ENCODE peak calls at places on chromosomes 13 and 19, in six cellular contexts. I, H, M, T, O and W are unnamed samples.

GRCh38 chr13:52319876-52320275 is 86.1 kb downstream of the THSD1 start:
- DNase-seq in I (peak; percentile 9), H (no peak), M (peak; percentile 4), T (no peak), O (no peak), W (no peak)

GRCh38 chr13:93775507-93776108 is 549.0 kb downstream of the GPC6 start:
- DNase-seq in I (peak; percentile 76), H (no peak), M (peak; percentile 88), T (no peak), O (no peak), W (no peak)

GRCh38 chr19:54123682-54124081 is 8.1 kb downstream of the PRPF31 start:
- DNase-seq in I (no peak), H (no peak), M (no peak), T (no peak), O (no peak), W (no peak)

GRCh38 chr13:64925284-64925683 is 2304.9 kb downstream of the PCDH9 start:
- DNase-seq in I (peak; percentile 22), H (no peak), M (peak; percentile 25), T (peak; percentile 43), O (peak; percentile 43), W (peak; percentile 32)

GRCh38 chr13:50467156-50467814 is 376.2 kb downstream of the DLEU7 start:
- DNase-seq in I (peak; percentile 32), H (no peak), M (no peak), T (no peak), O (no peak), W (no peak)

GRCh38 chr13:25744176-25744575 is 307.6 kb downstream of the SHISA2 start:
- DNase-seq in I (no peak), H (no peak), M (no peak), T (no peak), O (peak; percentile 27), W (no peak)

GRCh38 chr19:14322889-14323463 is 58.3 kb upstream of the ADGRE5 start:
- DNase-seq in I (no peak), H (no peak), M (no peak), T (no peak), O (no peak), W (no peak)

GRCh38 chr13:50081106-50081898 is 66.1 kb downstream of the KCNRG start:
- DNase-seq in I (peak; percentile 59), H (peak; percentile 56), M (no peak), T (peak; percentile 71), O (peak; percentile 67), W (peak; percentile 72)

GRCh38 chr19:6652214-6653094 is 17.5 kb downstream of the TNFSF14 start:
- DNase-seq in I (no peak), H (no peak), M (no peak), T (no peak), O (no peak), W (no peak)

GRCh38 chr19:50658438-50659317 is 9.4 kb downstream of the C19orf81 start:
- DNase-seq in I (peak; percentile 86), H (peak; percentile 68), M (peak; percentile 10), T (peak; percentile 95), O (no peak), W (no peak)

GRCh38 chr13:113148407-113148806 is 10.0 kb upstream of the PROZ start:
- DNase-seq in I (no peak), H (no peak), M (no peak), T (no peak), O (no peak), W (no peak)

GRCh38 chr19:4120531-4120930 is 3.4 kb downstream of the MAP2K2 start:
- DNase-seq in I (peak; percentile 76), H (no peak), M (peak; percentile 70), T (no peak), O (no peak), W (no peak)

GRCh38 chr13:106695139-106695538 is 127.2 kb upstream of the ARGLU1 start:
- DNase-seq in I (no peak), H (no peak), M (no peak), T (no peak), O (no peak), W (no peak)

GRCh38 chr13:60112771-60113170 is 51.0 kb downstream of the DIAPH3 start:
- DNase-seq in I (peak; percentile 75), H (no peak), M (peak; percentile 65), T (no peak), O (no peak), W (no peak)

GRCh38 chr13:103386341-103386740 is 320.1 kb upstream of the SLC10A2 start:
- DNase-seq in I (peak; percentile 0), H (no peak), M (peak; percentile 49), T (peak; percentile 46), O (peak; percentile 41), W (no peak)

GRCh38 chr19:17775245-17775927 is 19.6 kb upstream of the B3GNT3 start:
- DNase-seq in I (peak; percentile 51), H (no peak), M (no peak), T (peak; percentile 72), O (peak; percentile 74), W (no peak)

GRCh38 chr19:52270266-52270885 is 989 bp downstream of the ZNF766 start:
- DNase-seq in I (peak; percentile 64), H (no peak), M (peak; percentile 15), T (peak; percentile 37), O (peak; percentile 27), W (no peak)

GRCh38 chr19:44737238-44738160 is 11.0 kb upstream of the BCL3 start:
- DNase-seq in I (peak; percentile 84), H (no peak), M (peak; percentile 84), T (no peak), O (no peak), W (no peak)

GRCh38 chr19:44741258-44741731 is 7.2 kb upstream of the BCL3 start:
- DNase-seq in I (peak; percentile 53), H (no peak), M (peak; percentile 50), T (no peak), O (no peak), W (no peak)

GRCh38 chr19:44740351-44740824 is 8.1 kb upstream of the BCL3 start:
- DNase-seq in I (no peak), H (no peak), M (no peak), T (no peak), O (no peak), W (no peak)

GRCh38 chr19:44738161-44738535 is 10.4 kb upstream of the BCL3 start:
- DNase-seq in I (no peak), H (no peak), M (no peak), T (no peak), O (no peak), W (no peak)

GRCh38 chr19:44738603-44739585 is 9.6 kb upstream of the BCL3 start:
- DNase-seq in I (peak; percentile 53), H (no peak), M (peak; percentile 36), T (peak; percentile 69), O (no peak), W (no peak)
- H3K4me1 ChIP-seq in I (peaks cover 67% of the 10 kb centered on the region), H (peaks cover 37% of the 10 kb centered on the region), M (peaks cover 7% of the 10 kb centered on the region), T (peaks cover 38% of the 10 kb centered on the region), O (peaks cover 18% of the 10 kb centered on the region), W (peaks cover 51% of the 10 kb centered on the region)

GRCh38 chr19:2014081-2014693 is 1.3 kb downstream of the BTBD2 start:
- DNase-seq in I (no peak), H (no peak), M (no peak), T (no peak), O (no peak), W (no peak)
- H3K4me3 ChIP-seq in I (peak overlapping the region; percentile 74), H (no peak overlapping the region), M (peak overlapping the region; percentile 59), T (no peak overlapping the region), O (no peak overlapping the region), W (no peak overlapping the region)

DNA sequence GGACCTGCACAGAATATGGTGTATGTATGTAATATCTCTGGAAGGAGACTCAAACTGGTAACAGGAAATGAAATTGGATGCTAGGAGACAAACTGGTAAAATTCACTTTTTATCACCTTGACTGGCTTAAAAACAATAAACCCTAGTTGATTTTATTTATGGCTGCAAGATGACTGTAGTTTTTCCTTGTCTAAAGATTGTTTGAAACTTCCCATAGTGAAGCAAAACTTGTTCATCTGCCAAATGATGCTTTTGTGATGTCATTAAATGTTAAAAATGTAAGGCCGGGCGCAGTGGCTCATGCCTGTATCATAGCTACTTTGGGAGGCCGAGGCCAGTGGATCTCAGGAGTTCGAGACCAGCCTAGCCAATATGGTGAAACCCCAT is 2.5 kb upstream of the ECH1 start:
- DNase-seq in I (no peak), H (no peak), M (no peak), T (no peak), O (no peak), W (no peak)
- H3K36me3 ChIP-seq in I (peaks cover 29% of the 10 kb centered on the region), H (peaks cover 53% of the 10 kb centered on the region), M (peaks cover 22% of the 10 kb centered on the region), T (peaks cover 1% of the 10 kb centered on the region), O (peaks cover 41% of the 10 kb centered on the region), W (peaks cover 9% of the 10 kb centered on the region)

GRCh38 chr13:98509271-98510155 is 67.4 kb downstream of the STK24 start:
- DNase-seq in I (peak; percentile 97), H (no peak), M (peak; percentile 89), T (peak; percentile 66), O (peak; percentile 25), W (no peak)
- H3K4me1 ChIP-seq in I (peaks cover 44% of the 10 kb centered on the region), H (peaks cover 75% of the 10 kb centered on the region), M (peaks cover 28% of the 10 kb centered on the region), T (peaks cover 31% of the 10 kb centered on the region), O (peaks cover 53% of the 10 kb centered on the region), W (peaks cover 34% of the 10 kb centered on the region)

GRCh38 chr19:42392165-42392564 is 2.1 kb upstream of the CNFN start:
- DNase-seq in I (no peak), H (no peak), M (no peak), T (no peak), O (no peak), W (no peak)

GRCh38 chr19:42389899-42390298 is at the start of gene CNFN:
- DNase-seq in I (no peak), H (no peak), M (no peak), T (no peak), O (no peak), W (no peak)

GRCh38 chr19:42388851-42389489 is 1.1 kb downstream of the CNFN start:
- DNase-seq in I (no peak), H (no peak), M (no peak), T (no peak), O (no peak), W (no peak)

GRCh38 chr19:42386974-42387707 is 3.0 kb downstream of the CNFN start:
- DNase-seq in I (peak; percentile 73), H (peak; percentile 67), M (peak; percentile 40), T (peak; percentile 82), O (no peak), W (peak; percentile 88)
- H3K4me3 ChIP-seq in I (peak overlapping the region; percentile 66), H (peak overlapping the region; percentile 59), M (peak overlapping the region; percentile 29), T (peak overlapping the region; percentile 66), O (no peak overlapping the region), W (peak overlapping the region; percentile 45)

GRCh38 chr19:8457209-8457608 is 12.4 kb downstream of the HNRNPM start:
- DNase-seq in I (no peak), H (no peak), M (no peak), T (no peak), O (no peak), W (no peak)
- H3K36me3 ChIP-seq in I (peaks cover 7% of the 10 kb centered on the region), H (peaks cover 49% of the 10 kb centered on the region), M (peaks cover 4% of the 10 kb centered on the region), T (no peaks in the 10 kb centered on the region), O (peaks cover 49% of the 10 kb centered on the region), W (peaks cover 2% of the 10 kb centered on the region)

GRCh38 chr13:99335087-99335486 is 27.9 kb upstream of the GPR183 start:
- DNase-seq in I (no peak), H (no peak), M (no peak), T (no peak), O (no peak), W (no peak)

GRCh38 chr13:99330942-99331341 is 23.7 kb upstream of the GPR183 start:
- DNase-seq in I (no peak), H (no peak), M (no peak), T (no peak), O (no peak), W (no peak)

GRCh38 chr13:99329477-99329876 is 22.3 kb upstream of the GPR183 start:
- DNase-seq in I (no peak), H (no peak), M (no peak), T (no peak), O (no peak), W (no peak)

GRCh38 chr13:99332456-99332855 is 25.3 kb upstream of the GPR183 start:
- DNase-seq in I (no peak), H (no peak), M (no peak), T (no peak), O (peak; percentile 11), W (no peak)

GRCh38 chr13:99331881-99332293 is 24.7 kb upstream of the GPR183 start:
- DNase-seq in I (no peak), H (no peak), M (peak; percentile 11), T (no peak), O (peak; percentile 44), W (no peak)
- H3K4me1 ChIP-seq in I (no peaks in the 10 kb centered on the region), H (no peaks in the 10 kb centered on the region), M (peaks cover 2% of the 10 kb centered on the region), T (no peaks in the 10 kb centered on the region), O (peaks cover 23% of the 10 kb centered on the region), W (no peaks in the 10 kb centered on the region)